ENCODE peak calls at places on chromosome 18, in ten cellular contexts. G is GM12891, V is esophagus squamous epithelium, Z is breast epithelium, K is heart left ventricle, C is A549, B is body of pancreas, P is IMR-90, T is NB4, U is K562. S is an unnamed sample.

GRCh38 chr18:79260510-79260909 is 135.2 kb upstream of the NFATC1 start:
- DNase-seq in G (no peak), V (no peak), Z (no peak), K (no peak), C (no peak), B (no peak), P (no peak), T (peak; percentile 21), U (no peak), S (no peak)

GRCh38 chr18:76380791-76381405 is 114.1 kb downstream of the ZNF516 start:
- DNase-seq in G (no peak), V (no peak), Z (peak; percentile 43), K (no peak), C (peak; percentile 38), B (no peak), P (no peak), T (no peak), U (peak; percentile 76), S (no peak)

GRCh38 chr18:61333271-61333745 is at the start of gene CDH20:
- DNase-seq in G (no peak), V (no peak), Z (no peak), K (no peak), C (no peak), B (no peak), P (no peak), T (no peak), U (no peak), S (no peak)

GRCh38 chr18:10353791-10354190 is 100.6 kb upstream of the APCDD1 start:
- DNase-seq in G (no peak), V (no peak), Z (no peak), K (no peak), C (no peak), B (peak; percentile 9), P (peak; percentile 95), T (no peak), U (no peak), S (no peak)

GRCh38 chr18:40048886-40049650 is 1906.0 kb upstream of the PIK3C3 start:
- DNase-seq in G (no peak), V (no peak), Z (no peak), K (no peak), C (no peak), B (no peak), P (no peak), T (no peak), U (no peak), S (no peak)

GRCh38 chr18:25299426-25299825 is 52.5 kb downstream of the ZNF521 start:
- DNase-seq in G (no peak), V (no peak), Z (no peak), K (no peak), C (no peak), B (no peak), P (peak; percentile 86), T (peak; percentile 8), U (no peak), S (no peak)

GRCh38 chr18:21484851-21485636 is 115.5 kb downstream of the ESCO1 start:
- DNase-seq in G (no peak), V (no peak), Z (no peak), K (no peak), C (no peak), B (no peak), P (peak; percentile 21), T (peak; percentile 8), U (no peak), S (no peak)

GRCh38 chr18:33647365-33647764 is 69.3 kb downstream of the ASXL3 start:
- DNase-seq in G (no peak), V (no peak), Z (no peak), K (no peak), C (no peak), B (no peak), P (no peak), T (no peak), U (no peak), S (no peak)

GRCh38 chr18:51194604-51195003 is 2.9 kb downstream of the MEX3C start:
- DNase-seq in G (no peak), V (no peak), Z (no peak), K (no peak), C (no peak), B (no peak), P (no peak), T (peak; percentile 16), U (no peak), S (no peak)

GRCh38 chr18:51195086-51195601 is 2.3 kb downstream of the MEX3C start:
- DNase-seq in G (no peak), V (no peak), Z (no peak), K (no peak), C (no peak), B (no peak), P (peak; percentile 49), T (no peak), U (no peak), S (no peak)

GRCh38 chr18:51196116-51196810 is 1.2 kb downstream of the MEX3C start:
- DNase-seq in G (no peak), V (peak; percentile 16), Z (no peak), K (peak; percentile 35), C (no peak), B (peak; percentile 50), P (peak; percentile 15), T (peak; percentile 48), U (peak; percentile 8), S (peak; percentile 29)

GRCh38 chr18:51196811-51197660 is 445 bp downstream of the MEX3C start:
- DNase-seq in G (peak; percentile 15), V (no peak), Z (peak; percentile 64), K (peak; percentile 71), C (peak; percentile 24), B (peak; percentile 76), P (peak; percentile 51), T (peak; percentile 76), U (peak; percentile 39), S (peak; percentile 26)

DNA sequence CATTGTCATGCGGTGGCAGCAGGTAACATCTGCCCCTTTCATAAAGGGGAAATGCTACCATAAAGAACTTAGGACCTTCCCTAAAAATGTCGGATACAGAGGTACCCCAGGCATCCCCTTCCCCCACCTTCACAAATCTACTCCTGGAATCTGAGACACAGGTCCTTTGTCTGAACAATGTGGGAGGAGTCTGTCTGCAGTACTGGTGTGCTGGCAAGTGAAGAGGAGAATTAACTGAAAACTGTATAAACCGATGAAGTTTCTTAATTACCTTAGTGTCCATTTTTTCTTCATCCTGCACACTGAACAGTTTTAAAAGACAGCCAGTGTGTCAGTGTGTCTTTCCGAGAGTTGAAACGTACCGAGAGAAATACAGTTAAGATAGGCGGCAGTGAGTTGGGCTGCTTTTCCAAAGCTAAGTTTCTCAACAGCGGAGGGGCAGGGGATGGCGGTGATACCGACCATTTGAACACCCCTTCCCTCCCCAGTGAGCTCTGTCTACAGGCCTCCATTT is 1.8 kb downstream of the MEX3C start:
- DNase-seq in G (no peak), V (no peak), Z (no peak), K (peak; percentile 14), C (peak; percentile 54), B (peak; percentile 34), P (peak; percentile 60), T (peak; percentile 61), U (peak; percentile 7), S (no peak)
- TF ChIP-seq POLR2A in G (no peak), V (peak; percentile 29), Z (no peak), K (no peak), C (no peak), B (peak; percentile 27), P (no peak), T (no peak), U (no peak), S (no peak)

DNA sequence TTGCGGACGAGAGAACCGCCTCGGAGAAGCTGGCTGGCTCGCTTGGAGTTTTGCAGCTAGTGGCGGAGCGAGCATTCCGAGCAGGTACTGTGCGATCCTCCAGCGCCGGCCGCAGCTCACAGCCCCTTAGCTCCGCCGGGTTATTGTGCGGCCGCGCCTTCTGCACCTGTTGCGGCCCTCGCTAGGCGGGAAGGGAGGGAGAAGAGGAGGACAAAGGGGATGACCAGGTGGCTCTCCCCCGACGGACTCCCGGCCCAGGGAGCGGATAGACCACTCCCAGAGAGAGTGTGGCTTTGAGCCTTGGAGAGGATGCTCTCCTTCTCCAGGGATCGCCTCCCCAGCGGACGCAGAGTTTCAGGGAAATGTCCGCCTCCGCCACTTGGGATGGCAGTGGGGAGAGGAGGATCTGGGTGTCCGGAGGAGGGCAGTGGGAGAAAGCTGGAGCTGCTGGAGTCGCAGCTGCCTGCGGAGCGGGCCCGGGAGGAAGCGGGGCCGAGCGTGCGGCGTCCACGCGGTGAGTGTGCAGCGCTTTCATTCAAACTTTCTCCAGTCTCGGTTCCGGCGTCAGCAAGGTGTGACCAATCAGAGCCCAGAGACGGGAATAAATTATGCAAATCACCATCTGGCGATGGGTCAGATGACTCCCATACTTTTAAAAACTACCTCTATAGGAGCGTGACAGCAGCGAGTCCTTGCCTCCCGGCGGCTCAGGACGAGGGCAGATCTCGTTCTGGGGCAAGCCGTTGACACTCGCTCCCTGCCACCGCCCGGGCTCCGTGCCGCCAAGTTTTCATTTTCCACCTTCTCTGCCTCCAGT is at the start of gene LIPG:
- DNase-seq in G (peak; percentile 37), V (no peak), Z (no peak), K (peak; percentile 10), C (peak; percentile 25), B (peak; percentile 59), P (peak; percentile 50), T (peak; percentile 41), U (peak; percentile 78), S (no peak)
- TF ChIP-seq POLR2A in G (no peak), V (peak; percentile 11), Z (no peak), K (no peak), C (no peak), B (no peak), P (no peak), T (no peak), U (no peak), S (no peak)

DNA sequence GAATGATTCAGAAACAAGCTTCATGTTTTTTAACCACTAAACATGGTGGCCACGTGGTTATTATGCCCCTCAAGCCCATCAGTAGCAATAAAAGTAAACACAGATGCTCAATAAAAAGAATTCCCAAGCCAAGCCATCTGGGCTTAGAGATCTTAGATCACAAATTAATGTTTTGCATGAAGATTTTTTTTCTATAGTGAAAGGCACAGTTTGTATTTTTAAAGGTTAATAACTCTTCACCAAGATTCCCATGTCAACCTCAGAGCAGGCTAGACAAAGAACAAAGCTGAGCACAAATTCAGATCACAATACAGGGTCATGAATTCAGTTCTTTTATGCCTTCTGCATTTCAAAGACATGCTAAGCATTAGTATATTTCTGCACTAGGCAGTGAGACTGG is 105.7 kb upstream of the SYT4 start:
- DNase-seq in G (no peak), V (no peak), Z (no peak), K (no peak), C (no peak), B (no peak), P (no peak), T (no peak), U (no peak), S (no peak)
- TF ChIP-seq POLR2A in G (no peak), V (no peak), Z (no peak), K (no peak), C (no peak), B (no peak), P (no peak), T (no peak), U (no peak), S (no peak)

GRCh38 chr18:23459530-23459921 is 6.4 kb downstream of the RIOK3 start:
- DNase-seq in G (no peak), V (no peak), Z (no peak), K (no peak), C (no peak), B (no peak), P (no peak), T (no peak), U (no peak), S (no peak)

GRCh38 chr18:23456835-23457234 is 3.7 kb downstream of the RIOK3 start:
- DNase-seq in G (no peak), V (no peak), Z (no peak), K (no peak), C (no peak), B (no peak), P (no peak), T (no peak), U (no peak), S (no peak)

GRCh38 chr18:23462876-23463275 is 9.8 kb downstream of the RIOK3 start:
- DNase-seq in G (no peak), V (no peak), Z (no peak), K (no peak), C (no peak), B (no peak), P (peak; percentile 60), T (peak; percentile 8), U (no peak), S (no peak)

GRCh38 chr18:23458830-23459529 is 5.9 kb downstream of the RIOK3 start:
- DNase-seq in G (no peak), V (no peak), Z (no peak), K (no peak), C (no peak), B (no peak), P (no peak), T (no peak), U (no peak), S (no peak)

DNA sequence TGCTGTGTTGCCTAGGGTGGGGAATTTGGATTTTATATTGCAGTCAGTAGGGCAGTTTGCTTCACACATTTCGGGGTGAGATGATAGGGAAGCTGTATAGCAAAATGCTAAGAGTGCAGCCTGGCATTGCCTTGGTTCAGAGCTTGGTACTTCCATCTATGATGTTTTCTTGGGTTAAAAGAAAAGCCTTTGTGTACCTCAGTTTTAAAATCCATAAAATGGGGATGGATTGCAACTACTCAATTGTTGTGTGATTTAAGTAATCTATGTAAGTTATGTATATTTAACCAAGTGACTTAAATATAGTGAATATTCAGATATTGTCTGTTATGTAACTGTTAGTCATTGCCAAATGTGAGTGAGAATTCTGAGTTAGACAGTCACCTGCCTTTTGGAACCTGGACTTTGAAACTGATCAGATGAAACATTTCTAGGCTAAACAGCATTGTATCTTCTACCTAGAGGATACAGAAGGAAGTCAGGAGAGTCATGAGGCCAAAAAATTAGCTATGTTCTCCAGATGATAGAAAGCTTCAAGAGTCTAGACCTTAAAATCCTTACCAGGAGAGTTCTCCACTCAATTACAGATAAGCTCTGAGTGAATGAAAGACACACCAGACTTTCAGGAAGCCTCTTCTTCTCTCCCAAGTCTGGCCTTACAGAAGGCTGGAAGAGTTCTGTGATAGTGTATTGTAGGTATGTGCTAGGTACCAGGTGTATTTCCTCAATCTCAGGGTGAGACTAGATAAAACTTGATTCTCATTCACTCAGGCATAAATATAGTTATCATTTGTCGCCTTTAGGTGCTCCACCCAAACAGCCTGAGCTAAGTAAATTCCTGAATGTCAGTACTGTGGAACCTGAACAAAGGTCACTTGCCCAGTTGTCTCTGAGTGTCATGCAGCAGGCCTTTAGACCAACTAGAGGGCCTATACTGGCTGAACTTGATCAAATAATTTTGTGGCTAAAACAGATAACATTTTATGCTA is 7.5 kb downstream of the RIOK3 start:
- DNase-seq in G (no peak), V (no peak), Z (no peak), K (no peak), C (no peak), B (no peak), P (no peak), T (no peak), U (no peak), S (no peak)
- TF ChIP-seq POLR2A in G (no peak), V (no peak), Z (no peak), K (no peak), C (no peak), B (no peak), P (no peak), T (no peak), U (no peak), S (no peak)

S was measured in GM12892.